ENCODE peak calls at places on chromosomes 12 and 14, in five cellular contexts. B, U, W, O and E are unnamed samples.

GRCh38 chr14:21184252-21184651 is 28.4 kb upstream of the OR5AU1 start:
- DNase-seq in B (no peak), U (no peak), W (no peak), O (no peak), E (no peak)

GRCh38 chr12:95674631-95675030 is 115.9 kb downstream of the NTN4 start:
- DNase-seq in B (peak; percentile 8), U (no peak), W (peak; percentile 44), O (no peak), E (no peak)

GRCh38 chr12:102022286-102022685 is 39.5 kb downstream of the WASHC3 start:
- DNase-seq in B (no peak), U (no peak), W (no peak), O (no peak), E (no peak)

GRCh38 chr14:104746951-104747481 is 5.9 kb upstream of the SIVA1 start:
- DNase-seq in B (peak; percentile 61), U (peak; percentile 90), W (peak; percentile 78), O (no peak), E (peak; percentile 94)

GRCh38 chr12:9604288-9604687 is 3.4 kb downstream of the KLRB1 start:
- DNase-seq in B (peak; percentile 3), U (no peak), W (no peak), O (no peak), E (no peak)

GRCh38 chr12:108640802-108641445 is 7.2 kb upstream of the SELPLG start:
- DNase-seq in B (peak; percentile 44), U (peak; percentile 82), W (peak; percentile 46), O (no peak), E (no peak)

GRCh38 chr12:1795785-1796514 is 24.4 kb upstream of the LRTM2 start:
- DNase-seq in B (peak; percentile 88), U (peak; percentile 96), W (peak; percentile 94), O (peak; percentile 93), E (peak; percentile 91)

GRCh38 chr12:1517007-1517406 is 77.4 kb downstream of the FBXL14 start:
- DNase-seq in B (peak; percentile 97), U (no peak), W (no peak), O (no peak), E (peak; percentile 90)

GRCh38 chr12:83759906-83760305 is 1073.2 kb downstream of the TMTC2 start:
- DNase-seq in B (no peak), U (no peak), W (no peak), O (no peak), E (no peak)

GRCh38 chr12:62166525-62166924 is 93.7 kb upstream of the USP15 start:
- DNase-seq in B (peak; percentile 86), U (no peak), W (no peak), O (no peak), E (no peak)

GRCh38 chr12:50041962-50042361 is 15.4 kb upstream of the ASIC1 start:
- DNase-seq in B (no peak), U (no peak), W (no peak), O (no peak), E (no peak)

GRCh38 chr14:101111620-101112290 is 208.2 kb upstream of the RTL1 start:
- DNase-seq in B (no peak), U (peak; percentile 48), W (no peak), O (no peak), E (no peak)

GRCh38 chr12:102955926-102956737 is 1.3 kb upstream of the ASCL1 start:
- DNase-seq in B (no peak), U (no peak), W (peak; percentile 29), O (no peak), E (no peak)

GRCh38 chr12:53938276-53939140 is at the start of gene HOXC13:
- DNase-seq in B (peak; percentile 51), U (no peak), W (peak; percentile 79), O (peak; percentile 41), E (peak; percentile 70)

GRCh38 chr14:22888662-22889061 is 5.6 kb downstream of the REM2 start:
- DNase-seq in B (no peak), U (no peak), W (no peak), O (no peak), E (no peak)

GRCh38 chr12:96585977-96586376 is 96.6 kb downstream of the CFAP54 start:
- DNase-seq in B (no peak), U (no peak), W (no peak), O (no peak), E (peak; percentile 20)

GRCh38 chr12:94488449-94488848 is 28.8 kb upstream of the CEP83 start:
- DNase-seq in B (no peak), U (no peak), W (no peak), O (no peak), E (no peak)

GRCh38 chr14:69999246-69999645 is 120.0 kb downstream of the SMOC1 start:
- DNase-seq in B (no peak), U (no peak), W (peak; percentile 76), O (no peak), E (peak; percentile 99)

GRCh38 chr12:1608783-1609119 is 14.4 kb upstream of the FBXL14 start:
- DNase-seq in B (peak; percentile 62), U (no peak), W (no peak), O (no peak), E (no peak)

GRCh38 chr12:26341481-26341880 is 146.1 kb downstream of the SSPN start:
- DNase-seq in B (no peak), U (no peak), W (no peak), O (no peak), E (no peak)

GRCh38 chr12:20805921-20806320 is 4.6 kb upstream of the SLCO1B3 start:
- DNase-seq in B (no peak), U (no peak), W (no peak), O (no peak), E (no peak)

GRCh38 chr12:2358986-2359658 is 306.3 kb downstream of the CACNA1C start:
- DNase-seq in B (no peak), U (peak; percentile 58), W (no peak), O (no peak), E (no peak)

GRCh38 chr12:54018608-54018984 is 9.6 kb upstream of the HOXC6 start:
- DNase-seq in B (peak; percentile 74), U (no peak), W (no peak), O (no peak), E (no peak)

GRCh38 chr12:7581046-7581445 is 77.5 kb upstream of the CD163 start:
- DNase-seq in B (no peak), U (no peak), W (no peak), O (no peak), E (no peak)

GRCh38 chr12:127054531-127054930 is 1212.4 kb upstream of the TMEM132C start:
- DNase-seq in B (peak; percentile 72), U (no peak), W (no peak), O (no peak), E (peak; percentile 33)

GRCh38 chr14:95647926-95648325 is 38.3 kb upstream of the TCL1B start:
- DNase-seq in B (no peak), U (no peak), W (no peak), O (no peak), E (no peak)

GRCh38 chr12:102372112-102372511 is 108.3 kb downstream of the IGF1 start:
- DNase-seq in B (no peak), U (no peak), W (no peak), O (no peak), E (no peak)

GRCh38 chr12:121050725-121051124 is 11.7 kb upstream of the OASL start:
- DNase-seq in B (no peak), U (no peak), W (no peak), O (no peak), E (no peak)

GRCh38 chr12:92551853-92552397 is 150.9 kb upstream of the PLEKHG7 start:
- DNase-seq in B (peak; percentile 34), U (no peak), W (no peak), O (no peak), E (peak; percentile 94)

GRCh38 chr12:87428701-87429277 is 600.4 kb downstream of the C12orf50 start:
- DNase-seq in B (no peak), U (no peak), W (no peak), O (no peak), E (peak; percentile 72)

GRCh38 chr12:6277982-6278438 is 32.5 kb upstream of the PLEKHG6 start:
- DNase-seq in B (no peak), U (no peak), W (peak; percentile 78), O (no peak), E (peak; percentile 91)

GRCh38 chr14:38078393-38078792 is 129.3 kb upstream of the SSTR1 start:
- DNase-seq in B (no peak), U (no peak), W (peak; percentile 12), O (no peak), E (no peak)

GRCh38 chr12:110316861-110317260 is 35.8 kb downstream of the ATP2A2 start:
- DNase-seq in B (peak; percentile 92), U (no peak), W (no peak), O (no peak), E (peak; percentile 38)

GRCh38 chr12:13144266-13144828 is 40.9 kb upstream of the GSG1 start:
- DNase-seq in B (no peak), U (no peak), W (no peak), O (no peak), E (no peak)

GRCh38 chr12:110233212-110233903 is 47.7 kb upstream of the ATP2A2 start:
- DNase-seq in B (no peak), U (no peak), W (no peak), O (no peak), E (no peak)

GRCh38 chr12:98188649-98189048 is 326.7 kb upstream of the TMPO start:
- DNase-seq in B (no peak), U (no peak), W (no peak), O (no peak), E (peak; percentile 17)

GRCh38 chr12:111995782-111996480 is 17.0 kb downstream of the TMEM116 start:
- DNase-seq in B (no peak), U (no peak), W (no peak), O (no peak), E (no peak)

GRCh38 chr12:74963304-74963703 is 246.3 kb downstream of the KCNC2 start:
- DNase-seq in B (no peak), U (no peak), W (no peak), O (no peak), E (no peak)

GRCh38 chr12:70040141-70040540 is 203.1 kb upstream of the CNOT2 start:
- DNase-seq in B (peak; percentile 4), U (no peak), W (no peak), O (no peak), E (no peak)

GRCh38 chr12:71124833-71125460 is 32.9 kb downstream of the TSPAN8 start:
- DNase-seq in B (no peak), U (no peak), W (no peak), O (no peak), E (no peak)
- TF ChIP-seq CTCF in B (no peak), U (no peak), W (no peak), O (no peak), E (no peak)

GRCh38 chr14:77760381-77761204 is at the start of gene SNW1:
- DNase-seq in B (peak; percentile 93), U (peak; percentile 97), W (peak; percentile 95), O (peak; percentile 71), E (peak; percentile 93)
- TF ChIP-seq CTCF in B (no peak), U (no peak), W (no peak), O (peak; percentile 28), E (no peak)

DNA sequence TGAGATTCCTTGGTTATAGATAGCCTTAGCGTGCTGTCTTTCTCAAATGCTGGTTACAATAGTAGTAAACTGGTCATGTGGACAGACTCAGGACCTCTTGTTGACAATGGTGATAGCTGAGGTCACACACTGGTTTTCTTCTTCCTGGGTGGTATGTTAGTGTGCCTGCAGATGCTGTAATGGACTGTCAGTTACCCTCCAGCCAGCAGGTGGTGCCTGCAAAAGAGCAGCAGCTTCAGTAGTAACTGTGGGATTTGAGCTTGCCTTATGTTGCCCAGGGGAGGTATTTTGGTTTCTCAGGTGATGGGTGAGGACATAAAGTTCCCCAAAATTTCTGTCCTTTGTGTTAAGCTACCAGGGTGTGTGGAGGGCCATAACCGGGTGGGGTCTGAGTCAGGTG is 33.7 kb upstream of the SCAF11 start:
- DNase-seq in B (no peak), U (no peak), W (no peak), O (no peak), E (no peak)
- TF ChIP-seq CTCF in B (no peak), U (no peak), W (no peak), O (no peak), E (no peak)

GRCh38 chr14:75430526-75430925 is 2.7 kb downstream of the JDP2 start:
- DNase-seq in B (peak; percentile 76), U (no peak), W (peak; percentile 74), O (no peak), E (no peak)
- TF ChIP-seq CTCF in B (no peak), U (no peak), W (no peak), O (no peak), E (no peak)